ENCODE peak calls at places on chromosomes 3 and 15, in four cellular contexts. One of them, this sample, is unnamed.

GRCh38 chr3:112126501-112126900 is 6.5 kb downstream of the GCSAM start:
- DNase-seq in IMR-90: peak
- DNase-seq in fibroblast of mammary gland: no peak
- DNase-seq in HFFc6: peak
- DNase-seq in this sample: no peak

GRCh38 chr3:135784557-135784956 is 181.0 kb upstream of the PPP2R3A start:
- DNase-seq in IMR-90: no peak
- DNase-seq in fibroblast of mammary gland: no peak
- DNase-seq in HFFc6: no peak
- DNase-seq in this sample: no peak

GRCh38 chr3:105353485-105354161 is 13.1 kb upstream of the ALCAM start:
- DNase-seq in IMR-90: peak
- DNase-seq in fibroblast of mammary gland: peak
- DNase-seq in HFFc6: peak
- DNase-seq in this sample: peak

GRCh38 chr3:41700155-41700554 is 261.7 kb downstream of the ULK4 start:
- DNase-seq in IMR-90: no peak
- DNase-seq in fibroblast of mammary gland: no peak
- DNase-seq in HFFc6: no peak
- DNase-seq in this sample: no peak

GRCh38 chr15:25789206-25789605 is 73.9 kb downstream of the ATP10A start:
- DNase-seq in IMR-90: peak
- DNase-seq in fibroblast of mammary gland: peak
- DNase-seq in HFFc6: no peak
- DNase-seq in this sample: no peak

GRCh38 chr3:143644370-143645089 is 203.7 kb downstream of the SLC9A9 start:
- DNase-seq in IMR-90: peak
- DNase-seq in fibroblast of mammary gland: peak
- DNase-seq in HFFc6: peak
- DNase-seq in this sample: peak

GRCh38 chr15:70789213-70789612 is 25.9 kb upstream of the UACA start:
- DNase-seq in IMR-90: peak
- DNase-seq in fibroblast of mammary gland: no peak
- DNase-seq in HFFc6: no peak
- DNase-seq in this sample: no peak

GRCh38 chr15:53586815-53587214 is 172.6 kb downstream of the WDR72 start:
- DNase-seq in IMR-90: no peak
- DNase-seq in fibroblast of mammary gland: peak
- DNase-seq in HFFc6: no peak
- DNase-seq in this sample: peak

GRCh38 chr3:100401674-100402036 is 316 bp downstream of the LNP1 start:
- DNase-seq in IMR-90: peak
- DNase-seq in fibroblast of mammary gland: peak
- DNase-seq in HFFc6: peak
- DNase-seq in this sample: peak

GRCh38 chr3:15755181-15755580 is 42.6 kb downstream of the ANKRD28 start:
- DNase-seq in IMR-90: peak
- DNase-seq in fibroblast of mammary gland: peak
- DNase-seq in HFFc6: no peak
- DNase-seq in this sample: no peak

GRCh38 chr15:48046813-48047483 is 73.8 kb upstream of the SLC24A5 start:
- DNase-seq in IMR-90: no peak
- DNase-seq in fibroblast of mammary gland: no peak
- DNase-seq in HFFc6: no peak
- DNase-seq in this sample: no peak

GRCh38 chr3:144054766-144055165 is 83.1 kb downstream of the DIPK2A start:
- DNase-seq in IMR-90: no peak
- DNase-seq in fibroblast of mammary gland: no peak
- DNase-seq in HFFc6: no peak
- DNase-seq in this sample: no peak

GRCh38 chr3:124829175-124829818 is 57.9 kb downstream of the ITGB5 start:
- DNase-seq in IMR-90: no peak
- DNase-seq in fibroblast of mammary gland: peak
- DNase-seq in HFFc6: no peak
- DNase-seq in this sample: peak

GRCh38 chr15:98994892-98995291 is 12.7 kb downstream of the PGPEP1L start:
- DNase-seq in IMR-90: no peak
- DNase-seq in fibroblast of mammary gland: no peak
- DNase-seq in HFFc6: no peak
- DNase-seq in this sample: no peak

GRCh38 chr3:49020335-49021212 is 1.3 kb upstream of the NDUFAF3 start:
- DNase-seq in IMR-90: no peak
- DNase-seq in fibroblast of mammary gland: no peak
- DNase-seq in HFFc6: no peak
- DNase-seq in this sample: no peak

GRCh38 chr3:16200411-16200810 is 25.9 kb downstream of the GALNT15 start:
- DNase-seq in IMR-90: peak
- DNase-seq in fibroblast of mammary gland: peak
- DNase-seq in HFFc6: peak
- DNase-seq in this sample: no peak

GRCh38 chr15:22949074-22949547 is 31.1 kb downstream of the CYFIP1 start:
- DNase-seq in IMR-90: peak
- DNase-seq in fibroblast of mammary gland: peak
- DNase-seq in HFFc6: no peak
- DNase-seq in this sample: peak

GRCh38 chr3:4343258-4343657 is 40.1 kb downstream of the SETMAR start:
- DNase-seq in IMR-90: peak
- DNase-seq in fibroblast of mammary gland: peak
- DNase-seq in HFFc6: peak
- DNase-seq in this sample: no peak

GRCh38 chr3:168604767-168605166 is 509.0 kb upstream of the GOLIM4 start:
- DNase-seq in IMR-90: peak
- DNase-seq in fibroblast of mammary gland: no peak
- DNase-seq in HFFc6: no peak
- DNase-seq in this sample: no peak

GRCh38 chr15:45205192-45205591 is 17.4 kb upstream of the SHF start:
- DNase-seq in IMR-90: peak
- DNase-seq in fibroblast of mammary gland: peak
- DNase-seq in HFFc6: peak
- DNase-seq in this sample: peak

GRCh38 chr15:59814409-59814808 is 125.3 kb upstream of the BNIP2 start:
- DNase-seq in IMR-90: no peak
- DNase-seq in fibroblast of mammary gland: no peak
- DNase-seq in HFFc6: no peak
- DNase-seq in this sample: no peak

GRCh38 chr3:193803288-193803687 is 210.3 kb downstream of the OPA1 start:
- DNase-seq in IMR-90: no peak
- DNase-seq in fibroblast of mammary gland: no peak
- DNase-seq in HFFc6: no peak
- DNase-seq in this sample: no peak
- TF ChIP-seq CTCF in IMR-90: no peak
- TF ChIP-seq CTCF in fibroblast of mammary gland: no peak
- TF ChIP-seq CTCF in HFFc6: no peak
- TF ChIP-seq CTCF in this sample: no peak

DNA sequence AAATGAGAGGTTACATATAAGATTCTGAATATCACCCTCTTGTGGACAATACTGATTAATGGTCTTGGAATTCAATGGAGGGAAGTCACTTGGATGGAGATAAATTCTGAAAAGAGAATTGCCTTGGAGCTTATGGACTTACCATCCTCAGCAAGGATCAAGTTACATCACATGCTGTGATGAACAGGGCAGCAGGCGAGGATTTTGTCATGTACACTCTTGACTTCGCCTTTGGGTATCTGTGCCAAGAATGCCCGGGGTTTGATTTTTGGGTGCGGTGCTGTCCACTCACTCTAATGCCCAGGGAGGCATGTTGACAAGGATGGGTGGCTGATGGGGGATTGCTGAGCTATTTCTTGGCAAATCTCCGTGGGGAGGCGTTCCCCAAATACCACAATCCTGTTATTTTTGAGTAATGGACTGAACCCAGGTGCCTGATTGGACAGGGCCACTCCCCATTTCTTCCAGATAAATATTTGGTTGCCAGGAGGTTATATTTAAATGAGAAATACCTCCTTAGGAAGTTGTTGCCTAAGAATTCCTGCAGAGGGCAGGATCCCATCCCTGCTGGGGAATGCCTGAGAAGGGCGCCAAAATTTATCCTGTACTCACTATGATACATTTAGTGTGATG is 96.3 kb downstream of the TPRG1 start:
- DNase-seq in IMR-90: no peak
- DNase-seq in fibroblast of mammary gland: peak
- DNase-seq in HFFc6: peak
- DNase-seq in this sample: no peak
- TF ChIP-seq CTCF in IMR-90: peak
- TF ChIP-seq CTCF in fibroblast of mammary gland: peak
- TF ChIP-seq CTCF in HFFc6: peak
- TF ChIP-seq CTCF in this sample: no peak

GRCh38 chr3:97969541-97969940 is 2.7 kb downstream of the RIOX2 start:
- DNase-seq in IMR-90: no peak
- DNase-seq in fibroblast of mammary gland: no peak
- DNase-seq in HFFc6: no peak
- DNase-seq in this sample: no peak

GRCh38 chr3:97972976-97973375 is 745 bp upstream of the RIOX2 start:
- DNase-seq in IMR-90: no peak
- DNase-seq in fibroblast of mammary gland: no peak
- DNase-seq in HFFc6: no peak
- DNase-seq in this sample: no peak

GRCh38 chr3:97970131-97970530 is 2.1 kb downstream of the RIOX2 start:
- DNase-seq in IMR-90: no peak
- DNase-seq in fibroblast of mammary gland: peak
- DNase-seq in HFFc6: no peak
- DNase-seq in this sample: no peak

GRCh38 chr3:97970929-97971460 is 1.2 kb downstream of the RIOX2 start:
- DNase-seq in IMR-90: no peak
- DNase-seq in fibroblast of mammary gland: no peak
- DNase-seq in HFFc6: no peak
- DNase-seq in this sample: no peak

GRCh38 chr3:97971679-97972567 is at the start of gene RIOX2:
- DNase-seq in IMR-90: peak
- DNase-seq in fibroblast of mammary gland: peak
- DNase-seq in HFFc6: peak
- DNase-seq in this sample: peak
- TF ChIP-seq CTCF in IMR-90: no peak
- TF ChIP-seq CTCF in fibroblast of mammary gland: no peak
- TF ChIP-seq CTCF in HFFc6: peak
- TF ChIP-seq CTCF in this sample: no peak

GRCh38 chr3:43004282-43004681 is 25.2 kb downstream of the GASK1A start:
- DNase-seq in IMR-90: peak
- DNase-seq in fibroblast of mammary gland: peak
- DNase-seq in HFFc6: no peak
- DNase-seq in this sample: no peak
- TF ChIP-seq CTCF in IMR-90: no peak
- TF ChIP-seq CTCF in fibroblast of mammary gland: no peak
- TF ChIP-seq CTCF in HFFc6: no peak
- TF ChIP-seq CTCF in this sample: no peak

GRCh38 chr3:157585386-157585785 is 82.2 kb upstream of the VEPH1 start:
- DNase-seq in IMR-90: no peak
- DNase-seq in fibroblast of mammary gland: no peak
- DNase-seq in HFFc6: no peak
- DNase-seq in this sample: no peak
- TF ChIP-seq CTCF in IMR-90: no peak
- TF ChIP-seq CTCF in fibroblast of mammary gland: no peak
- TF ChIP-seq CTCF in HFFc6: no peak
- TF ChIP-seq CTCF in this sample: no peak